ENCODE peak calls at places on chromosomes 16 and 17, in five cellular contexts. D, W, J, R and Y are unnamed samples.
A peak's percentile ranks its signal among the peaks of the same experiment; 100 is the strongest.

GRCh38 chr17:74357466-74357809 is 4.2 kb downstream of the BTBD17 start:
- DNase-seq in W (no peak), J (no peak), R (no peak), D (no peak), Y (no peak)

GRCh38 chr17:75511610-75512575 is 3.4 kb downstream of the CASKIN2 start:
- DNase-seq in J (no peak), R (no peak), W (no peak), D (no peak), Y (no peak)

GRCh38 chr16:72898216-72898825 is 149.6 kb downstream of the ZFHX3 start:
- DNase-seq in J (no peak), R (no peak), W (no peak), D (no peak), Y (no peak)

GRCh38 chr16:28494141-28494851 is at the start of gene APOBR:
- DNase-seq in D (no peak), J (peak; percentile 12), W (no peak), R (peak; percentile 85), Y (no peak)

GRCh38 chr17:59859444-59860025 is 33.2 kb downstream of the TUBD1 start:
- DNase-seq in W (no peak), R (no peak), J (no peak), D (no peak), Y (no peak)

GRCh38 chr16:27302126-27302525 is 11.6 kb upstream of the IL4R start:
- DNase-seq in D (no peak), J (no peak), W (no peak), R (no peak), Y (no peak)

GRCh38 chr16:71230122-71230845 is at the start of gene HYDIN:
- DNase-seq in J (peak; percentile 79), R (no peak), W (peak; percentile 78), D (peak; percentile 95), Y (peak; percentile 19)

GRCh38 chr16:28951410-28951943 is 740 bp downstream of the NFATC2IP start:
- DNase-seq in R (no peak), D (peak; percentile 38), W (no peak), J (no peak), Y (no peak)

GRCh38 chr16:11597268-11597690 is 10.6 kb upstream of the LITAF start:
- DNase-seq in W (no peak), D (no peak), R (peak; percentile 76), J (no peak), Y (no peak)

GRCh38 chr17:49861150-49861884 is 13.4 kb upstream of the TAC4 start:
- DNase-seq in R (peak; percentile 64), D (peak; percentile 68), W (peak; percentile 39), J (no peak), Y (no peak)

GRCh38 chr17:19741832-19742457 is 6.2 kb downstream of the ALDH3A1 start:
- DNase-seq in D (no peak), J (no peak), W (no peak), R (no peak), Y (no peak)

GRCh38 chr17:1153795-1154546 is 25.8 kb downstream of the ABR start:
- DNase-seq in R (peak; percentile 91), W (peak; percentile 80), D (peak; percentile 82), J (peak; percentile 81), Y (peak; percentile 67)